ENCODE peak calls at places on chromosome 11, in four cellular contexts. Q, J, G and K are unnamed samples.

GRCh38 chr11:103326070-103326794 is 217.0 kb downstream of the DYNC2H1 start:
- DNase-seq in G (peak), J (peak), Q (peak), K (peak)

GRCh38 chr11:129846508-129847335 is 31.1 kb downstream of the TMEM45B start:
- DNase-seq in Q (peak), J (no peak), G (no peak), K (no peak)

GRCh38 chr11:35619030-35619753 is 932 bp downstream of the FJX1 start:
- DNase-seq in Q (no peak), G (no peak), J (peak), K (peak)

GRCh38 chr11:120516461-120517389 is 5.2 kb downstream of the GRIK4 start:
- DNase-seq in G (no peak), Q (no peak), J (peak), K (no peak)

GRCh38 chr11:82701847-82702520 is 31.7 kb downstream of the FAM181B start:
- DNase-seq in J (peak), G (peak), Q (peak), K (peak)

GRCh38 chr11:27473017-27473406 is 422 bp upstream of the LGR4 start:
- DNase-seq in Q (no peak), G (no peak), J (no peak), K (no peak)

GRCh38 chr11:88420165-88420781 is 82.7 kb upstream of the CTSC start:
- DNase-seq in J (no peak), G (no peak), Q (no peak), K (no peak)

GRCh38 chr11:92268546-92268945 is 43.9 kb downstream of the FAT3 start:
- DNase-seq in G (no peak), J (no peak), Q (no peak), K (no peak)

GRCh38 chr11:121041072-121041471 is 17.2 kb downstream of the TBCEL start:
- DNase-seq in J (no peak), G (no peak), Q (no peak), K (no peak)

GRCh38 chr11:82494988-82495432 is 238.7 kb downstream of the FAM181B start:
- DNase-seq in J (peak), Q (no peak), G (peak), K (peak)

GRCh38 chr11:59615132-59615636 is 390 bp downstream of the OSBP start:
- DNase-seq in Q (no peak), G (peak), J (no peak), K (peak)

GRCh38 chr11:64592656-64593055 is 1.6 kb downstream of the SLC22A12 start:
- DNase-seq in J (no peak), Q (no peak), G (no peak), K (no peak)

GRCh38 chr11:127193916-127194315 is 193.3 kb upstream of the KIRREL3 start:
- DNase-seq in Q (no peak), J (no peak), G (no peak), K (no peak)

GRCh38 chr11:56885182-56885581 is 103.5 kb upstream of the OR5AK2 start:
- DNase-seq in J (peak), Q (no peak), G (no peak), K (peak)

GRCh38 chr11:36231300-36231699 is 57.9 kb downstream of the COMMD9 start:
- DNase-seq in J (no peak), Q (peak), G (no peak), K (no peak)

GRCh38 chr11:2793781-2794418 is 91.7 kb downstream of the CDKN1C start:
- DNase-seq in G (no peak), Q (no peak), J (no peak), K (no peak)

GRCh38 chr11:131300304-131300703 is 70.1 kb upstream of the NTM start:
- DNase-seq in Q (peak), J (no peak), G (no peak), K (no peak)